ENCODE peak calls at places on chromosomes 11 and 22, in four cellular contexts. F is tibial nerve, A is body of pancreas, I is K562. M is an unnamed sample. For H3K36me3, the result is how much of the 10 kb centered on the place peaks cover.

GRCh38 chr22:27980424-27981148 is 61.5 kb upstream of the PITPNB start:
- DNase-seq in F (no peak), A (peak), I (peak), M (no peak)

GRCh38 chr22:47260551-47260950 is 498.1 kb downstream of the TBC1D22A start:
- DNase-seq in F (no peak), A (no peak), I (no peak), M (no peak)

GRCh38 chr11:116379185-116379828 is 393.5 kb downstream of the BUD13 start:
- DNase-seq in F (no peak), A (peak), I (peak), M (no peak)

GRCh38 chr11:59801160-59801706 is 9.3 kb downstream of the MRPL16 start:
- DNase-seq in F (no peak), A (no peak), I (no peak), M (no peak)

GRCh38 chr11:911031-911889 is 650 bp upstream of the CHID1 start:
- DNase-seq in F (no peak), A (peak), I (peak), M (no peak)

GRCh38 chr22:33894036-33894435 is 26.2 kb downstream of the LARGE1 start:
- DNase-seq in F (no peak), A (no peak), I (no peak), M (no peak)

GRCh38 chr11:38927993-38928392 is 2330.0 kb upstream of the RAG2 start:
- DNase-seq in F (no peak), A (no peak), I (no peak), M (no peak)

GRCh38 chr22:39289445-39290247 is 29.8 kb downstream of the RPL3 start:
- DNase-seq in F (no peak), A (peak), I (no peak), M (no peak)

GRCh38 chr22:46738961-46739870 is 1.2 kb upstream of the CERK start:
- DNase-seq in F (no peak), A (peak), I (peak), M (no peak)

GRCh38 chr11:10455637-10456487 is 798 bp downstream of the AMPD3 start:
- DNase-seq in F (no peak), A (peak), I (peak), M (peak)

GRCh38 chr11:108872781-108873291 is 208.0 kb downstream of the DDX10 start:
- DNase-seq in F (no peak), A (no peak), I (no peak), M (no peak)

GRCh38 chr11:73592640-73593039 is 5.3 kb downstream of the FAM168A start:
- DNase-seq in F (no peak), A (no peak), I (no peak), M (no peak)

GRCh38 chr11:73597340-73597955 is 464 bp downstream of the FAM168A start:
- DNase-seq in F (no peak), A (no peak), I (no peak), M (peak)

GRCh38 chr11:73596547-73596946 is 1.4 kb downstream of the FAM168A start:
- DNase-seq in F (no peak), A (no peak), I (no peak), M (no peak)

GRCh38 chr11:73598719-73599379 is 937 bp upstream of the FAM168A start:
- DNase-seq in F (no peak), A (no peak), I (no peak), M (no peak)

GRCh38 chr11:73597956-73598718 is at the start of gene FAM168A:
- DNase-seq in F (peak), A (peak), I (peak), M (peak)
- TF ChIP-seq POLR2A in F (no peak), A (peak), I (peak), M (no peak)

DNA sequence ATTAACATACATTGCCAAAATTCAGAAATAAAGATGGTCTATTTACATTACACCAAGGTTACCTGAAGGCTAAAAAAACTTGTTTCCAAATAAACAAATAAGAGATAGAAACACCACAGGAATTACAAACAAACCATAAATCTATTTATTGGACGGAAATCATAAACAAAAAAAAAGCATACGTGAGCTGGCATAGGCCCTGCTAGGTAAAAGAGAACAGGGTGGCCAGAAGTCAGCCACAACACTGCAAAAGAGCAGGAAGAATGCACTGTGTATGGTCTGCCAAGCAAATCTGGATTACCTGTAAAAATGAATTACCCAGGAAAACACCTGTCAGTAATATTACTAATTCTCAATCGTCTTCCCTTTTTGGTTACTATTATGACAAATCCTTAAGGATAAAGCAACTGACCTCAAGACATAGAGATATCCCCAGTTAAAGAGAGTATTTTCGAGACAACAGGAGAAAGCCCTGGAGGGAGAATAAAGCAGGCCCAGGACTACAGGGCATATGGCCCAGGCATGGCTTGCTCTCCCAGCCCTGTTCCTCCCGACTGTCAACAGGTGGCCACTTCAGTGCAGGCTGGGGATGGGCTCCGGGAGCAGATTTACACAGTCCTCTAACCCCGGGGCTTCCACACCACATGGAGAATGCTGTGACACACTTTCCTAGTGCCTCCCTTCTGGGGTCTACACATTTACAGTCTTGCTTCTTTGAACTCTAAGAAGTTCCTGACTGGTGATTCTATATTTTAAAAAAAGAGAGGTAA is 18.0 kb downstream of the PPP2R1B start:
- DNase-seq in F (no peak), A (no peak), I (no peak), M (no peak)
- H3K36me3 ChIP-seq in F (under half), A (under half), I (half or more), M (under half)

GRCh38 chr11:67629386-67630229 is at the start of gene NUDT8:
- DNase-seq in F (peak), A (peak), I (peak), M (no peak)
- TF ChIP-seq POLR2A in F (peak), A (peak), I (peak), M (peak)

DNA sequence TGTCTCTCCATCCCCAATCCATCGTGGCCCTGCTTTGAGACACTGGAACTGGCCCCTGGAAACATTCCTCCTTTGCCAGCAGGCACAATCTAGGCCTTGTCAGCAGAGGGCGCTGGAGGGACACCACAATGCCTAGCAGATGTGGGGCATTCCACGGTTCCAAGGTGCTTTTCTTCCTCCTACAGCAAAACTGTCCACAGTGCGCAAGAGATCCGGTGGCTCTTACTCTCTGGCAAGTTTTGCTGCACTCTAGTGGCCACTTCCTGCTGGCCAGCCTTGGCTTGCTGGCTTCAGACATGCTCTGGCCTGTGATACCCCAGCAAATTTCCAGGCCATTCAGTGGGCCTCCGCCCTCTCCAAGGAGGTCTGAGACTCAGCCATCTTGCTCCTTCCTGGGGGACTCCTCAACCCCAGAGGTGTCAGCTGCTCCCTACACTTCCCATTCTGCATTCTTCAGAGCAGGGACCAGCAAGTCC is 17.1 kb upstream of the RBM4B start:
- DNase-seq in F (peak), A (peak), I (peak), M (peak)
- H3K36me3 ChIP-seq in F (under half), A (under half), I (half or more), M (under half)

GRCh38 chr11:12889243-12889642 is 119.9 kb upstream of the RASSF10 start:
- DNase-seq in F (no peak), A (no peak), I (no peak), M (no peak)
- TF ChIP-seq POLR2A in F (no peak), A (no peak), I (no peak), M (no peak)

GRCh38 chr22:17101475-17102296 is 16.9 kb downstream of the IL17RA start:
- DNase-seq in F (no peak), A (no peak), I (no peak), M (no peak)
- H3K36me3 ChIP-seq in F (under half), A (under half), I (half or more), M (half or more)

GRCh38 chr22:49967333-49968241 is 7.0 kb downstream of the PIM3 start:
- DNase-seq in F (peak), A (peak), I (no peak), M (no peak)
- TF ChIP-seq POLR2A in F (no peak), A (no peak), I (no peak), M (no peak)

GRCh38 chr11:134154441-134154840 is 69.3 kb downstream of the NCAPD3 start:
- DNase-seq in F (no peak), A (no peak), I (no peak), M (no peak)

GRCh38 chr11:134157451-134157850 is 66.3 kb downstream of the NCAPD3 start:
- DNase-seq in F (no peak), A (no peak), I (no peak), M (no peak)

GRCh38 chr11:134153147-134153905 is 70.4 kb downstream of the NCAPD3 start:
- DNase-seq in F (no peak), A (no peak), I (no peak), M (no peak)

GRCh38 chr11:134155946-134156865 is 67.6 kb downstream of the NCAPD3 start:
- DNase-seq in F (no peak), A (no peak), I (no peak), M (no peak)

GRCh38 chr11:134155456-134155855 is 68.3 kb downstream of the NCAPD3 start:
- DNase-seq in F (no peak), A (no peak), I (no peak), M (no peak)
- H3K36me3 ChIP-seq in F (under half), A (under half), I (half or more), M (under half)

GRCh38 chr11:78560826-78561484 is 13.7 kb downstream of the NARS2 start:
- DNase-seq in F (no peak), A (no peak), I (no peak), M (no peak)

GRCh38 chr11:78562398-78562797 is 12.3 kb downstream of the NARS2 start:
- DNase-seq in F (no peak), A (no peak), I (no peak), M (no peak)

GRCh38 chr11:78557236-78557635 is 17.4 kb downstream of the NARS2 start:
- DNase-seq in F (no peak), A (no peak), I (no peak), M (no peak)

GRCh38 chr11:78564037-78564888 is 10.4 kb downstream of the NARS2 start:
- DNase-seq in F (no peak), A (peak), I (peak), M (no peak)

GRCh38 chr11:78560066-78560597 is 14.5 kb downstream of the NARS2 start:
- DNase-seq in F (no peak), A (no peak), I (no peak), M (no peak)
- TF ChIP-seq POLR2A in F (no peak), A (no peak), I (no peak), M (no peak)